ENCODE peak calls at places on chromosomes 11 and 22, in six cellular contexts. Z, B, L, V, P and J are unnamed samples.

GRCh38 chr11:2681408-2682145 is 18.2 kb downstream of the KCNQ1OT1 start:
- DNase-seq in Z (no peak), B (no peak), L (no peak), V (no peak), P (no peak), J (no peak)

GRCh38 chr11:2138436-2139117 is 612 bp downstream of the IGF2 start:
- DNase-seq in Z (no peak), B (no peak), L (peak), V (no peak), P (no peak), J (no peak)

GRCh38 chr22:38706101-38706884 is 549 bp downstream of the GTPBP1 start:
- DNase-seq in Z (peak), B (peak), L (peak), V (peak), P (peak), J (no peak)

GRCh38 chr11:60932605-60933346 is 8.5 kb downstream of the TMEM132A start:
- DNase-seq in Z (no peak), B (no peak), L (no peak), V (no peak), P (peak), J (no peak)

GRCh38 chr11:1943977-1944376 is 3.2 kb upstream of the MRPL23 start:
- DNase-seq in Z (no peak), B (no peak), L (peak), V (peak), P (peak), J (no peak)

GRCh38 chr11:67262731-67263675 is 3.3 kb upstream of the GRK2 start:
- DNase-seq in Z (peak), B (peak), L (peak), V (peak), P (peak), J (peak)

GRCh38 chr11:42802211-42802918 is 509.4 kb upstream of the API5 start:
- DNase-seq in Z (no peak), B (no peak), L (no peak), V (no peak), P (no peak), J (no peak)

GRCh38 chr11:126072141-126072741 is 9.6 kb upstream of the CDON start:
- DNase-seq in Z (no peak), B (no peak), L (no peak), V (no peak), P (no peak), J (no peak)

GRCh38 chr11:126034880-126035279 is 27.8 kb downstream of the CDON start:
- DNase-seq in Z (no peak), B (no peak), L (no peak), V (no peak), P (no peak), J (no peak)

GRCh38 chr22:48187272-48187855 is 1424.9 kb downstream of the TBC1D22A start:
- DNase-seq in Z (no peak), B (no peak), L (no peak), V (no peak), P (no peak), J (no peak)

DNA sequence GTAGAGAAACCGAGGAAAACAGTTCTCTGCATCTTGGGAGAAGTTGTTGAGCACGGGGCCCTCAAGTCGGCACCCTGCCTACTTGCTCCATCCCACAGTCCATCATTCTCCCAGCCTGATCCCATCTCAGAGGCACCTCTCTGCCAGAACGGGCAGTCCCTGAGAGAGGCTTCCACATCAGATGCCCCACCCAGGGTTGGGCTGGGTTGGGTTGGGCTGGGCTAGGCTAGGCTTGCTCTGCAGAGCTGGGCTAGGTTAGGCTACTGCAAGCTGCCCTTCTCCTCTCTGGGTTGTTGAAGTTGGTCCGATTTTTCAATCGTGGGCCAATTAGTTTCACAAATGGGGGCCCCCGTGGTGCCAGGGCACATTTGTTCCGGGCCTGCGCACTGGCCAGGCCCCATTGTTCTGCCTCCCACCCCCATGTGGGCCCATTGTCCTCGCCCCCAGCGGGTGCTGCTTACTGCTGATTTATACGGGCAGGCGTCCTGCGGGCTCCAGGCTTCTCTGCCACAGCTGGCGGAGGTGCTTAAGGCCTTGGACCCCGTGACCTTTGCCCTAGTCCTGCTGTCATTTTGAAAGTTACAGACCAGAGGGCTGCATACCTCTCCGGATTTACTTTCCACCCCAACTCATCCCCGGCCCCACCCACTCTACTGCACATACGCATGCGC is 63.7 kb upstream of the NNMT start:
- DNase-seq in Z (peak), B (no peak), L (no peak), V (peak), P (no peak), J (no peak)
- TF ChIP-seq CTCF in Z (no peak), B (no peak), L (no peak), V (no peak), P (no peak), J (no peak)

GRCh38 chr11:44634401-44635281 is 69.2 kb downstream of the CD82 start:
- DNase-seq in Z (peak), B (peak), L (peak), V (peak), P (peak), J (peak)

GRCh38 chr11:44631831-44632230 is 66.4 kb downstream of the CD82 start:
- DNase-seq in Z (no peak), B (no peak), L (no peak), V (no peak), P (peak), J (peak)

GRCh38 chr11:44630511-44631210 is 65.2 kb downstream of the CD82 start:
- DNase-seq in Z (no peak), B (peak), L (no peak), V (peak), P (peak), J (peak)

GRCh38 chr11:44632466-44633123 is 67.1 kb downstream of the CD82 start:
- DNase-seq in Z (no peak), B (peak), L (no peak), V (peak), P (peak), J (peak)

DNA sequence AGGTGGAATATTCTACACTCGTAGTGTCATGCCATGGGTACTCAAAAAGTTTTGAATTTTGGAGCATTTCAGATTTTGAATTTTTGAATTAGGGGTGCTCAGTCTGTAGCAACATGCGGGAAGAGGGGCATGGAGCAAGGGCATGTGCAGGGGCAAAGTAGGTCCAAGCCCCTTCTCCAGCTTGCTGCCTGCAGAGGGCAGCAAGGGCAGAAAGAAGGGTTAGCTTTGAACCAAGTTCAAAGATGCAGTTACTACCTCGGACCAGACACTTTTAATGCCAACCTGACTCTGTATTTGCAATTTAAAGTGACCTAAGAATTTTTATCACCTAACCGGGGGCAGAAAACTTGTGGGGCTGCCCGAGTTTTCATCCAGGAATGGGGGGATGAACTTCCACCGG is 68.2 kb downstream of the CD82 start:
- DNase-seq in Z (no peak), B (peak), L (no peak), V (no peak), P (no peak), J (peak)
- TF ChIP-seq CTCF in Z (no peak), B (no peak), L (no peak), V (no peak), P (no peak), J (peak)

GRCh38 chr22:43209523-43209890 is 22.6 kb upstream of the TTLL12 start:
- DNase-seq in Z (no peak), B (no peak), L (no peak), V (no peak), P (no peak), J (no peak)
- TF ChIP-seq CTCF in Z (no peak), B (no peak), L (no peak), V (no peak), P (no peak), J (no peak)

GRCh38 chr11:81449588-81450155 is 1284.0 kb downstream of the FAM181B start:
- DNase-seq in Z (no peak), B (no peak), L (no peak), V (no peak), P (no peak), J (no peak)

GRCh38 chr11:81444306-81444705 is 1289.4 kb downstream of the FAM181B start:
- DNase-seq in Z (no peak), B (no peak), L (no peak), V (no peak), P (no peak), J (no peak)
- TF ChIP-seq CTCF in Z (no peak), B (no peak), L (no peak), V (no peak), P (no peak), J (no peak)

GRCh38 chr11:101323997-101324396 is 194.4 kb upstream of the PGR start:
- DNase-seq in Z (no peak), B (no peak), L (no peak), V (no peak), P (no peak), J (no peak)
- TF ChIP-seq CTCF in Z (no peak), B (no peak), L (no peak), V (no peak), P (no peak), J (no peak)